ENCODE peak calls at places on chromosomes 13 and 19, in seven cellular contexts. X is GM12878, J is K562, C is SK-N-SH, Q is HCT116, R is H1, P is HepG2. O is an unnamed sample.

GRCh38 chr19:9323557-9323918 is 441 bp upstream of the ZNF559 start:
- DNase-seq in X (peak), J (peak), C (peak), Q (peak), R (no peak), P (peak), O (peak)

GRCh38 chr13:27276188-27276587 is 5.6 kb downstream of the RASL11A start:
- DNase-seq in X (no peak), J (no peak), C (peak), Q (no peak), R (no peak), P (no peak), O (no peak)

GRCh38 chr13:44565881-44566280 is 10.2 kb downstream of the TSC22D1 start:
- DNase-seq in X (no peak), J (no peak), C (no peak), Q (no peak), R (no peak), P (no peak), O (no peak)

GRCh38 chr13:110869805-110870706 is 44.8 kb downstream of the ANKRD10 start:
- DNase-seq in X (no peak), J (peak), C (peak), Q (peak), R (no peak), P (peak), O (peak)

GRCh38 chr19:10617409-10618121 is 7.8 kb upstream of the SLC44A2 start:
- DNase-seq in X (no peak), J (peak), C (peak), Q (no peak), R (no peak), P (no peak), O (no peak)

GRCh38 chr13:45828253-45828968 is 23.1 kb downstream of the SIAH3 start:
- DNase-seq in X (no peak), J (no peak), C (no peak), Q (no peak), R (no peak), P (no peak), O (no peak)

GRCh38 chr13:98874029-98874397 is 103.9 kb downstream of the DOCK9 start:
- DNase-seq in X (no peak), J (no peak), C (no peak), Q (no peak), R (no peak), P (no peak), O (no peak)

GRCh38 chr13:77309254-77309653 is 17.6 kb downstream of the MYCBP2 start:
- DNase-seq in X (no peak), J (no peak), C (no peak), Q (no peak), R (no peak), P (no peak), O (no peak)

DNA sequence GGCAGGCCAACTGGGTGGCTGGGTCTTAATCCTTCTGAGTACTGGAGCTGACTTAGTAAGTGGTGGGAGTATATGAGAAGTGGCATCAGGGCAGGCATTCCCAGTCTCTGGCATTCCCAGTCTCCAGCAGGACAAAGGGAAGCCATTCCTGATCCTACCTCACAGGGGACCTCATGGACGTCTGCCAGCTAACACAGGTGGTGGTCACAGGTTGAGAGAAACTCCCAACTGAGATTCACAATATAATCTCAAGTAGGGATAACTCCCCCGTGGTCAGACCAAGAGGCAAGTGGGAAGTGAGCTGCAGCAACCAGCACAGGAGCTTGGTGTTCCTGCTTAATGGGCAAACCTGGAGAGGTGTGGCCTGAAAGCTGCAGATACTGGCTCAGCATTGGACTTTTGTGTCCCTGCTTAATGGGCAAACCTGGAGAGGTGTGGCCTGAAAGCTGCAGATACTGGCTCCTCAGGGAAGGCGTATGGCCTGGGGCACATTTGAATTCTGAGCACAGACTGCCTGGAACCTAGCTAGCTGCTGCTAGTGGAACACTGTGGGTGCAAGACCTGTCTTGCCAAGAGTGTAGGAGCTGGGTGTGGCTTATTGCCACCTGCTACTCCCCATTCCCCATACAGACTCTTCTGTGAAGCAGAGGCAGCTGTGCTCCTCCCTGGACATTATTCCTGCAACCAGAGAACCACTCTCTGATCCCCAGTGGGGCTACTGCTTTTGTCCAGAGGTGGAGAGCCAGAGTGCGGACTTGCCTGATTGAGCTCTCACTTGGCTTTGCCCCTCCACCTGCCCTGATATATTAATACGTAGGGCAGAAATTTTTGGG is 25.9 kb upstream of the OR10H2 start:
- DNase-seq in X (no peak), J (no peak), C (no peak), Q (no peak), R (no peak), P (peak), O (no peak)
- TF ChIP-seq JUND in X (no peak), J (no peak), C (no peak), Q (no peak), R (no peak), P (no peak), O (no peak)

DNA sequence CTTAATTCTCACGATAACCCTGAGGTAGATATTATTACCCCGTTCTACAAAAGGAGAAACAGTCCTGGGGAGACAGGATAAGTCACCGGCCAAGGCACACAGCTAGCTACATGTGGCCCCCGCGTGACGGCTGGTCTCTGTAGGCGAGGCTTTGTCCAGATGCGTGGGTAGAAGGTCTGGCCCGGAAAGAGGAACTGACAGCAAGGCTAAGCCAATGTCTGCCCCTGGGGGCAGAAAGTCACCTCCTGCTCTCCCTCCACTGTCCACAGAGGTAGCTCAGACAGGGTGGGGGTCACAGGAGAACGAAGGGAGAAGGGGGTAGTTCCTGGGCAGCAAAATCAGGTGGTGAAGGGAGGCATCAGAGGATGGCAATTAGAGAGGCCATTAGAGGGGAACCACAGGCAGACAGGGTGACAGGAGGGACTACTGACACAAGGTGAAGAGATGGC is 1.8 kb downstream of the APOC4 start:
- DNase-seq in X (no peak), J (peak), C (no peak), Q (no peak), R (no peak), P (no peak), O (no peak)
- TF ChIP-seq JUND in X (no peak), J (peak), C (no peak), Q (no peak), R (no peak), P (no peak), O (no peak)

DNA sequence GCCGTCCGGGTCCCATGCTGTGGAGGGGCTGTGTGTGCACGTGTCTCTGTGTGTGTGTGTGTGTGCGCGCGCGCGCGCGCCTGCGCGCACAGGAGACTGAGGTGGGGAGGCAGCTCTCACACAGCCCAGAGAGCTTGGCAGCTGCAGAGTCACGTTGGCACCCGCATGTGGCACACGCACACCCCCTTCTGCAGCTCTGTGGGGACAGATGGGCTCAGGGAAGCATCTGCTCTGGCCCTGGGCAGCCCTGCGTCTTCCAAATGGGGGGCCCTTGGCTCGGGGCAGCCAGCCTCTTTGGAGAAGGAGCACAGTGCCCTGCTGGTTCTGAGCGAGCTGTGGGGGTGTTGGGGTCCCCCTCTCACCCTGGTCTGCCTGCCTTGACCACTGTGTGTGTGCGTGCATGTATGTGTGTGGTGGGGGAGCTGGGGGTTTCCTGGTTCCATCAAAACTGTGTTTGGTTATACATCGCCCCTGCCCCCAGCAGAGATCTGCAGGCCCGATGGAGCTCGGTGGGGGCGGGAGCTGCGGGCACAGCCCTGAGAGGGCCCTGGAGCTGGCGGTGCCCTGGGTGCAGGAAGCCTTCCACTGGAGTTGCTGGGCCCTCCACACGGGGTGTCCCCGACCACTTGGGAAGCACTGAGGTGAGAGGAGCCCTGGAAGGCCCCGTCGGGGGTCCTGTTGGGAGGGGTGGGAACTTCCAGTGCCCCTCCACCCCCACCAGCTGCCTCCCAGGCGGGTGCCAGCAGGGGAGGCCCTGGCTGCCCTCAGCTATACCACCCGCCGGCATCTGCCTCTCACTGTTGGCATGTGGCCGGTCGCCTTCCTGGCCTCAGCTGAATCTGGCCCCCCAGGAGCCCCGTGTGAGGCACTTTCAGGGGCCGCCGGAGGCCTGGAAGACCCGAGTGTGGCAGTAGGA is 67.2 kb downstream of the KDM4B start:
- DNase-seq in X (no peak), J (no peak), C (no peak), Q (no peak), R (no peak), P (no peak), O (no peak)
- TF ChIP-seq JUND in X (no peak), J (no peak), C (no peak), Q (no peak), R (no peak), P (no peak), O (no peak)

GRCh38 chr19:3575949-3576673 is 3.4 kb downstream of the HMG20B start:
- DNase-seq in X (no peak), J (peak), C (peak), Q (no peak), R (no peak), P (no peak), O (no peak)

GRCh38 chr19:3576696-3577443 is 4.1 kb downstream of the HMG20B start:
- DNase-seq in X (no peak), J (peak), C (peak), Q (no peak), R (peak), P (no peak), O (no peak)

GRCh38 chr19:3577741-3578344 is 5.1 kb downstream of the HMG20B start:
- DNase-seq in X (no peak), J (no peak), C (peak), Q (no peak), R (no peak), P (no peak), O (no peak)

GRCh38 chr19:3578390-3578789 is 5.6 kb downstream of the HMG20B start:
- DNase-seq in X (no peak), J (no peak), C (peak), Q (no peak), R (no peak), P (no peak), O (no peak)

DNA sequence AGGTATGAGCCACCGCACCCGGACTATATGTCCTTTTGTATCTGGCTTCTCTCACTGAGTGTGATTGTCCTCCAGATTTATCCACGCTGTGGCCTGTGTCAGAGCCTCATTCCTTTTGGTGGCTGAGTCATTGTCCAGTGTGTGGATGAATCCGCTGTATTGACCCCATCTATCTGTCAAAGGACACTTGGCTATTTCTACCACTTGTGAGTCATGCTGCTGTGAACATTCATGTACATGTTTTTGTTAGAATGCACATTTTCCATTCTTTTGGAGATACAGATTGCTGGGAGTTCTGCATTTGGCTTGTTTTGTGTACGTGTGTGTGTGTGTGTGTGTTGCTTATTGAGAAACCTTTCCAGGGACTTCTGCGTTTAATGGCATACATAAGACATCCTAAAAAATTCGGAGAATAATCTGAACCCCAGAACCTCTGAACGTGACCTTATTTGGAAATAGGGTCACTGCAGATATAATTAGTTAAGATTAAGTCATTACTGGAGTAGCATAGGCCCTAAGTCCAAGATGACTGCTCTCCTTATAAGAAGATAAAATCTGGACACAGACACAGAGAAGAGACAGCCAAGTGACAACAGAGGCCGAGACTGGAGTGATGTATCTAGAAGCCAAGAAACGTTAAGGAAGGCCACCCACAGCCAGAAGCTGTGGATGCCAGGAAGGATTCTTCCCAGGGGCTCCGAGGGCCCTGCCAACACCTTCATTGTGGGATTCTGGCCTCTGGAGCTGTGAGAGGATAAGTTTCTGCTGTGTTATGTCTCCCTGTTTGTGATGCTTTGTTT is 4.9 kb upstream of the GIPC3 start:
- DNase-seq in X (no peak), J (peak), C (no peak), Q (no peak), R (no peak), P (peak), O (no peak)
- TF ChIP-seq JUND in X (no peak), J (peak), C (peak), Q (no peak), R (no peak), P (no peak), O (no peak)

GRCh38 chr13:41276824-41277223 is 13.4 kb upstream of the MTRF1 start:
- DNase-seq in X (no peak), J (no peak), C (no peak), Q (no peak), R (no peak), P (no peak), O (no peak)
- TF ChIP-seq JUND in X (no peak), J (no peak), C (no peak), Q (no peak), R (no peak), P (no peak), O (no peak)

GRCh38 chr19:51010066-51010795 is 8.8 kb upstream of the KLK8 start:
- DNase-seq in X (no peak), J (no peak), C (no peak), Q (no peak), R (no peak), P (no peak), O (no peak)

GRCh38 chr19:51016798-51017683 is 2.5 kb downstream of the KLK10 start:
- DNase-seq in X (no peak), J (peak), C (peak), Q (peak), R (peak), P (peak), O (peak)

GRCh38 chr19:51012661-51013190 is 6.8 kb downstream of the KLK10 start:
- DNase-seq in X (no peak), J (no peak), C (no peak), Q (no peak), R (no peak), P (no peak), O (no peak)

GRCh38 chr19:51015691-51016267 is 3.7 kb downstream of the KLK10 start:
- DNase-seq in X (no peak), J (no peak), C (no peak), Q (no peak), R (no peak), P (no peak), O (no peak)

DNA sequence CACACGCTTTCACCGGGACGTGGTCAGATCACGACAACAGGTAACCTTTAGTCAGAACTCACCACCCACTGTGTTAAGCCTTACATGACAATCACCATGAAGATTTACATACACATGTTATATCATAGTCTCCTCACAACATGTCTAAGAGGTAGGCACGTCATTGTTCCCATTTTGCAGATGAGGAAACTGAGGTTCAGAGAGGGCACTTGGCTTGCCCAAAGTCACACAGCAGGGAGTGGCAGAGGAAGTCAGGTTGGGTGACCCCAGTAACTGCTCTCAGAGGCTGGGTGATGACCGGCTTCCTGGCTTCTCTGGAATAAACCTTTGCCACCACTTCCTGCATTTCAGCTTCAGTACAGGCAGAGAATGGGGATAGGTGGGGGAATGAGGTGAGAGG is 5.3 kb downstream of the KLK10 start:
- DNase-seq in X (no peak), J (no peak), C (no peak), Q (no peak), R (no peak), P (no peak), O (no peak)
- TF ChIP-seq JUND in X (no peak), J (no peak), C (no peak), Q (no peak), R (no peak), P (no peak), O (no peak)

GRCh38 chr19:43699506-43700367 is 16.1 kb upstream of the IRGC start:
- DNase-seq in X (no peak), J (no peak), C (peak), Q (no peak), R (peak), P (no peak), O (no peak)
- TF ChIP-seq JUND in X (no peak), J (no peak), C (no peak), Q (no peak), R (no peak), P (no peak), O (no peak)